ENCODE peak calls at places on chromosomes 4 and X, in five cellular contexts. One of them, this sample, is unnamed.

GRCh38 chr4:38529189-38530115 is 134.5 kb upstream of the KLF3 start:
- DNase-seq in H1: no peak
- DNase-seq in SK-N-SH: no peak
- DNase-seq in K562: peak
- DNase-seq in HepG2: no peak
- DNase-seq in this sample: peak

GRCh38 chr4:40897557-40898203 is 147.9 kb downstream of the NSUN7 start:
- DNase-seq in H1: peak
- DNase-seq in K562: peak
- DNase-seq in HepG2: peak
- DNase-seq in SK-N-SH: peak
- DNase-seq in this sample: peak

GRCh38 chr4:93261207-93261606 is 567.3 kb upstream of the ATOH1 start:
- DNase-seq in H1: no peak
- DNase-seq in SK-N-SH: no peak
- DNase-seq in HepG2: no peak
- DNase-seq in K562: no peak
- DNase-seq in this sample: no peak

GRCh38 chrX:39201305-39201990 is 400.2 kb downstream of the MID1IP1 start:
- DNase-seq in HepG2: no peak
- DNase-seq in K562: peak
- DNase-seq in SK-N-SH: no peak
- DNase-seq in H1: no peak
- DNase-seq in this sample: no peak

GRCh38 chrX:22526339-22526738 is 253.6 kb downstream of the CBLL2 start:
- DNase-seq in HepG2: no peak
- DNase-seq in SK-N-SH: no peak
- DNase-seq in H1: no peak
- DNase-seq in K562: no peak
- DNase-seq in this sample: no peak

GRCh38 chr4:140851032-140851636 is 94.9 kb upstream of the TBC1D9 start:
- DNase-seq in K562: peak
- DNase-seq in HepG2: peak
- DNase-seq in H1: peak
- DNase-seq in SK-N-SH: peak
- DNase-seq in this sample: peak

GRCh38 chr4:16224669-16225068 is 1.6 kb downstream of the TAPT1 start:
- DNase-seq in HepG2: no peak
- DNase-seq in SK-N-SH: no peak
- DNase-seq in K562: no peak
- DNase-seq in H1: no peak
- DNase-seq in this sample: no peak

GRCh38 chr4:177692907-177693306 is 250.7 kb upstream of the AGA start:
- DNase-seq in K562: no peak
- DNase-seq in H1: no peak
- DNase-seq in SK-N-SH: no peak
- DNase-seq in HepG2: no peak
- DNase-seq in this sample: no peak

DNA sequence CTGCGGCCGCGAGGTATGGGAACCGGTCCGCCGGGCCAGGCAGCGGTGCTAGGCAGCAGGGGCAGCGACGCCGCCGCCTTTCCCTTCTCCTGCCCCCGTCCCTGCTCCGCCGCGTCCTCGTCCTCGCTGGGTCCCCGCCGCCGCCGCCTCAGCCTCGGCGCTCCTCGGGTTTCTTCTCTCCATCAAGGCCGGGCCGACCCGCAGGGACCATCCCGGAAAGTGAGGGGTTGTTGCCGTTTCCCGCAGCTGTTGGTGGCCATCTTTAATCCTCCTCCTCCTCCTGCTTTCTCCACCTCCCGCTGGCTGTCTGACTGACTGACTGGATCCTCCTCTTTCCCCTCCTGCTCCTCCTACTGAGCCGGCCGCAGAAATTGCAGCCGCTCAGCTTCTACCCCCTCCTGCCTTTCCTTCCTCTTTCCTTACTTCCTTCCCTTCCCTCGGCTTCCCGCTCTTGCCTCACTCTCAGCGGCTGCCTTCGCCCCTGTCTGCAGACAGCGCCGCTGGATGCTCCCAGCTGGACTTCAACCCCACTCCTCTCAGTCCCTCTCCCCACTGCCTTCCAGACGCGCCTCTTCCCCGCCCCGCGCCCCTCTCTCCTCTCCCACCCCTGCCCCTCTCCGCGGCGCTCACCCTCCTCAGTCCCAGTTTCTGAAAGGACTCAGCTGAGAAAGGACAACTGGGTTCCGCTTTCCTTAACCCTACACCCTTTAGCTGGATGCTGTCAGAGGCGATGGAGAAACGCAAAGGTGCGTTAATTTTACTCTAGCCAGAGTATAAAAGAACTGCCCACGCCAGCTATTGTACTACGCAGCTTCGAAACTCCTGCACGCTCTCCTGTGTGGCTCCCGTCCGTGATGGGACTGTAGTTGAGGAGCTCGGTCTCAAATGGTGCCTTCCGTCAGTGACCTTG is at the start of gene WDFY3:
- DNase-seq in H1: peak
- DNase-seq in SK-N-SH: peak
- DNase-seq in HepG2: peak
- DNase-seq in K562: peak
- DNase-seq in this sample: peak
- TF ChIP-seq JUND in H1: no peak
- TF ChIP-seq JUND in SK-N-SH: no peak
- TF ChIP-seq JUND in HepG2: no peak
- TF ChIP-seq JUND in K562: no peak
- TF ChIP-seq JUND in this sample: no peak

DNA sequence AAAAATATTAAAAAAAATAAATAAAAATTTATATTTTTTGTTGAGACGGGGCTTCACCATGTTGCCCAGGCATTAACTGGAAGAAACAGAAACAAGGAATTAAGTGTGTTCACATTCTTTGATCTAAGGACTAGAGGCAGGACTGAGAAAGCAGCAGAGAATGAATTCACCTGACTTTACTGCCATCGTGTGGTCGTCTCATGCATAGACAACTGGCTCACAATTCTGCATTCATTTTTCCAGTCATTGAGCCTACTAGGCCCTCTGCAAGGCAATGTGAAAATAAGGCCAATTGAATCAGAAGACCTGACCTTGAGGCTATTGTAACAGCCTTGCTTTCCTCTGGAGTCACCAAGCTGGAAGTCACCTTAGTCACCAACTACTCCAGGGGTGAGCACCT is 37.4 kb downstream of the LHFPL1 start:
- DNase-seq in H1: peak
- DNase-seq in K562: peak
- DNase-seq in SK-N-SH: peak
- DNase-seq in HepG2: peak
- DNase-seq in this sample: peak
- TF ChIP-seq JUND in H1: no peak
- TF ChIP-seq JUND in K562: no peak
- TF ChIP-seq JUND in SK-N-SH: no peak
- TF ChIP-seq JUND in HepG2: no peak
- TF ChIP-seq JUND in this sample: no peak

DNA sequence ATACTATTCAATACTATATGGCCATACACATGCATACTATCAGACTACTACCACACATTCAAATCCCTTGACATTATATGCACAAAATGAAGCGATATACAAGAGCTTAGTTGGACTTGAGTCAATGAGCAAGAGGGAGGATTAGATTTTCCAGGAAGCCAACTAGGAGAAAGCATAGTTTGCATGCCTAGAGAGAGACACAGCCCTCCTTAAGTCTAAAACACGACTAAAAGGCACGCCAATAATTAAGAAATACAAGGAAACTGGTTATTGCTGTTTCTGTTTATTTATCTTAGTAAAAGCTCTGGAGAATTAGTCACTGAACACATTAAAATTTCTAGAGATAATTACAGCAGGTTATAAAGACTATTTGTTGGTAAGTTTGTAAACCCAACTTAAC is 21.8 kb downstream of the MBNL3 start:
- DNase-seq in K562: no peak
- DNase-seq in HepG2: no peak
- DNase-seq in SK-N-SH: no peak
- DNase-seq in H1: no peak
- DNase-seq in this sample: no peak
- TF ChIP-seq JUND in K562: no peak
- TF ChIP-seq JUND in HepG2: no peak
- TF ChIP-seq JUND in SK-N-SH: no peak
- TF ChIP-seq JUND in H1: no peak
- TF ChIP-seq JUND in this sample: no peak

DNA sequence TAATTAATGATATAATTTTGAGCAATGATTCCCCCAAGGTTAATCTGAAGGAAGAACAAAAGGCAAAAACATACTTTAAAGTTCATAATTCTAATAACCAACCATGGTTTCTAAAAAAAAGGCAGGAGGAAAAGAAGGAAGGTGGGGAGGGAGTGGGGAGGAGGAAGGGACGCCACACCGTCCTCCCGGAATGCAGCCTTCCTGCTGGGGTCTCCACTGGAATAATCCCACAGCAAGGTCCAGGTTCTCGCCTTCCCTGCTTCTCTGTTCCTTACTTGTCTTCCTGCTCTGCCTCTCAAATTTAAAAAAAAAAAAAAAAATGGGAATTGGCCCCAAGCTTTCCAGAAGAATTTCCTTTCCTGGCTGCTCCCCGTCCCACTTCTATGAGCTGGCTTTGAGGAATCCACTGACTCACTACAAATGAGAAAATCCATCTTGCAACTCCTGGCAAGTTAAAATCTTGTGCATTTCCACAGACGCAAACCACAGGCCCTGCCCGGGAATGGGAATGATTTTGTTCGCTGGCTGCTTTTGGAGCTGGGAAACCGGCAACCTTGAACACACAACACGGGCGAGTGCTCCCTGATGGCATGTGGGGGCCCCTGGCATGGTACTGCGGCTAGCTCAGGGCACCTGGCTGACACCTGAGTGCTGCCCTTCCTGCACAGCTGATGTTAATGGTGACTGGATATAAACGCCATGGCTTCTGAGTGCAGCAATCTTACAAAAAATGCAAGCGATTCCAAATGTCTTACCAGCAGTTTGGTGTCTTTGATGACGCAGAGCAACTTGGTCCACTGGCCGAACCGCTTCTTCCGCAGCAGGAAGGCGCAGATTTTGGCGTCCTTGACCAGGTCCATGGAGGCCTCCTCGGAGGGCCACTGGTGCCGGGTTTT is 97.0 kb downstream of the AFAP1 start:
- DNase-seq in H1: no peak
- DNase-seq in HepG2: no peak
- DNase-seq in SK-N-SH: no peak
- DNase-seq in K562: no peak
- DNase-seq in this sample: no peak
- TF ChIP-seq JUND in H1: no peak
- TF ChIP-seq JUND in HepG2: no peak
- TF ChIP-seq JUND in SK-N-SH: peak
- TF ChIP-seq JUND in K562: no peak
- TF ChIP-seq JUND in this sample: no peak

This sample was measured in T47D.